ENCODE peak calls at places on chromosomes 4 and X, in four cellular contexts. V is astrocyte, T is mammary epithelial cell, P is H9. Y is an unnamed sample. For H3K4me1 and H4K20me1, the result is how much of the 10 kb centered on the place peaks cover.

GRCh38 chrX:11363069-11363594 is 69.9 kb downstream of the AMELX start:
- DNase-seq in V (no peak), T (no peak), P (no peak), Y (no peak)

GRCh38 chr4:41882622-41883347 is 52.4 kb upstream of the TMEM33 start:
- DNase-seq in V (no peak), T (peak), P (peak), Y (peak)

GRCh38 chrX:18290200-18290599 is 64.3 kb downstream of the SCML2 start:
- DNase-seq in V (no peak), T (no peak), P (no peak), Y (no peak)

GRCh38 chr4:118224239-118224829 is 128.5 kb downstream of the PRSS12 start:
- DNase-seq in V (peak), T (peak), P (no peak), Y (peak)

GRCh38 chr4:57037982-57038604 is 59.4 kb downstream of the POLR2B start:
- DNase-seq in V (no peak), T (peak), P (peak), Y (peak)

GRCh38 chr4:81724925-81725329 is 253.2 kb upstream of the RASGEF1B start:
- DNase-seq in V (no peak), T (peak), P (no peak), Y (peak)

GRCh38 chr4:73501664-73502265 is 20.2 kb downstream of the AFM start:
- DNase-seq in V (no peak), T (no peak), P (no peak), Y (no peak)

GRCh38 chr4:58981828-58982227 is 1871.6 kb upstream of the IGFBP7 start:
- DNase-seq in V (no peak), T (no peak), P (no peak), Y (no peak)

GRCh38 chrX:23066588-23067281 is 67.0 kb downstream of the DDX53 start:
- DNase-seq in V (no peak), T (no peak), P (no peak), Y (no peak)

GRCh38 chr4:158873795-158874359 is 105.1 kb downstream of the FNIP2 start:
- DNase-seq in V (peak), T (peak), P (no peak), Y (peak)

GRCh38 chr4:16439771-16440170 is 213.5 kb upstream of the TAPT1 start:
- DNase-seq in V (no peak), T (no peak), P (no peak), Y (no peak)

GRCh38 chr4:108060686-108061321 is 71.1 kb downstream of the HADH start:
- DNase-seq in V (no peak), T (no peak), P (no peak), Y (no peak)

GRCh38 chr4:180808862-180809261 is 1434.3 kb upstream of the TENM3 start:
- DNase-seq in V (peak), T (no peak), P (no peak), Y (no peak)

GRCh38 chr4:143531773-143532491 is 18.4 kb downstream of the SMARCA5 start:
- DNase-seq in V (no peak), T (no peak), P (no peak), Y (no peak)

GRCh38 chr4:24690436-24690835 is 104.9 kb upstream of the SOD3 start:
- DNase-seq in V (no peak), T (no peak), P (no peak), Y (peak)

GRCh38 chrX:8868070-8868795 is 67.0 kb upstream of the FAM9A start:
- DNase-seq in V (peak), T (peak), P (no peak), Y (peak)

GRCh38 chr4:114277690-114278089 is 298.2 kb upstream of the ARSJ start:
- DNase-seq in V (peak), T (peak), P (no peak), Y (peak)

GRCh38 chrX:1542994-1543725 is 6.2 kb upstream of the P2RY8 start:
- DNase-seq in V (no peak), T (no peak), P (no peak), Y (no peak)

GRCh38 chr4:110046588-110047049 is 133.9 kb downstream of the EGF start:
- DNase-seq in V (peak), T (peak), P (no peak), Y (no peak)

GRCh38 chrX:48540015-48540350 is 469 bp downstream of the TBC1D25 start:
- DNase-seq in V (no peak), T (peak), P (no peak), Y (peak)

GRCh38 chr4:1010522-1011021 is 854 bp upstream of the FGFRL1 start:
- DNase-seq in V (peak), T (peak), P (peak), Y (peak)

GRCh38 chr4:74838746-74839370 is 44.5 kb upstream of the BTC start:
- DNase-seq in V (peak), T (peak), P (no peak), Y (peak)

GRCh38 chr4:86416081-86416480 is 56.2 kb upstream of the MAPK10 start:
- DNase-seq in V (no peak), T (peak), P (no peak), Y (no peak)

DNA sequence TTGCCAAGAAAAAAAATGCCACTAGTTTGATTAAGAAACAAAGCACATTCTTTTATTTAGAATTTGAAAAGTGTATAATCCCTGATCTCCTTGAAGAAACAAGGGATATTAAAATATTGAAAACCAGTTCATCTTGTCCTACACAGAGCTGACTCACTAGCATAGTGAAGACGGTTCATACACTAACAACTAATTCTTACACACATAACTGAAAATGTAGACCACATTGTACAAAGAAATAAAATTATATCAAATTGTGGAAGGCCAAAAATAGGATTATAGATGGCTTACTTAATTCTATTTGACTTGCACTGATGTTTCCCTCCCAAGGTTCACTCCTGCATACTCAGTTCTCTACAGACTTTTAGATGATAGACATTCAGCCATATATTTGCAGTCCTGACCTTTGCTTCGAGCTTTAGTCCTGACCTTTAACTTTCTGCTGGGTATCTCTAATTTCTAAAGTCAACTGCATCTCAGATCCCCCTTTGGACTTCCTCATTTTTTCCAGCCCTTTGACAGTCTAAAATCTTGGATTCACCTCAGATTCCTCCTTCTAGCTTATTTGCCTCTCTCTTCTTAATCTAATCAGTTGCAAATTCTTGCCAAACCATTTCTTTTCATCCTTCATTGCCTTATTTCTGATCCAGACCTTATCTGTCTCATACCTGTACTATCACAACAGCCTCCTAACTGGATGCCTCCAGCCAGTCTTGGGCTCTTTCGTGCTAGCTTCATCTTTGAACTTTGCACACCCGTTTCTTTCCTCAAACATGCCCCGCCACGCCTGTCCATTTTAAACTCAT is 4.5 kb upstream of the WWC2 start:
- DNase-seq in V (no peak), T (peak), P (no peak), Y (peak)
- H3K4me1 ChIP-seq in V (under half), T (under half), P (under half), Y (under half)

DNA sequence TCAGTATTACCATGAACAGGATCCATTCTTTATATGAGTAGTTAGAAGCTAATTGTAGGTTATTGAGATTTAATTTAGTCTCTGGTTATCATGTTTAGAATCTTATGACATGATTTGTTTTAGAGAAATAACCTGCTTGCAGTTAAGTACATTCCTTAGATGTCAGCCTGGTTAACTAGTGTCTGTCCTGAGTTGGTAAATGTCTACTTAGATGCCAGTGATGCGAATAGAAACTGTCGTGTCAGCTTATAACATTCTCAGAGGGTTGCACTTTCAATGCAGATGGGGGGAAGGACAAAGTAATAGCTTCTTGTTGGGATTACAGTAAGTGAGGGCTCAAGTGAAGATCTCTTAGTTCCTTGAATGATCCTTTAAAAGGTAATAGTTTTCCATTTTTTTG is 227.8 kb upstream of the SPRY1 start:
- DNase-seq in V (peak), T (no peak), P (no peak), Y (no peak)
- H4K20me1 ChIP-seq in V (under half), T (under half), P (under half), Y (under half)

GRCh38 chrX:24146283-24146865 is 3.2 kb upstream of the ZFX start:
- DNase-seq in V (no peak), T (no peak), P (no peak), Y (no peak)
- H3K9ac ChIP-seq in V (peak), T (peak), P (no peak), Y (peak)

DNA sequence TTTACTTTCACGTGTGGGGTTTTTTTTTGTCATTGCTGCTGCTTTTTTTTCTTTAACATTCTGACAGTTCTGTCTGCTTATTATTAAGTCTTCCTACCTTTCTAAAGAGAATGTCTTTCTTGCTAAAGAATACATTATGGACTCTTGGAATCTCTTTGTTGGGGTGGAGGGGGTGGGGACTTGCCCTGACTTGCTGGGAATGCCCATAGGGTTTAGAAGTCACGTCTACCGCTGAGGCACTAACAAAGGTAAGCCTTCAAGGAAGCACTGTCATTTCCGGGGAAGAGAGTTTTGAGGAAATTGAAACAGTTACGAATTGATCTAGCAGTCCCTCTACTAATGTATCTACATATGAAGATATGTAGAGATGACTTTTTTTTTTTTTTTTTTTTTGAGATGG is 19.4 kb downstream of the CD99 start:
- DNase-seq in V (no peak), T (peak), P (no peak), Y (peak)
- H3K4me1 ChIP-seq in V (under half), T (under half), P (under half), Y (under half)

DNA sequence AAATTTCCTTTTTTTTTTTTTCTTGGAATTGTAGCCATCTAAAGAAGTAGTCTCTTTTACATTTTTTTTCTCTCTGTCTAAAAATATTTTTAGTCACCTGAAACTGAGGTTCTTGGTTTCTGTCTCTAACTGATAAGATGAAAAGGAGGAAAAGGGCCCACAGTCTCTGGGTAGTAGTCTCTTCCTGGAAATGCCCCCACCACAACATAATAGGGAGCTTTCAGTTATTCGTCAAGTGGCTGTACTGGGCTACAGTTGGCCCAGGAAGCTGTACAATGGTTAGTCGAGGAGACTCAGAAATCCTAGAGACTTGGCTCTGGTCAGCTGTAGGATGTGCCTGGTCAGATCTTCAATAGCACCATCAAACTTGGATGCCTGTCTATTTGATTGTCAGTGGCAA is 163.4 kb downstream of the ACTRT1 start:
- DNase-seq in V (no peak), T (no peak), P (no peak), Y (no peak)
- H4K20me1 ChIP-seq in V (under half), T (under half), P (under half), Y (under half)

DNA sequence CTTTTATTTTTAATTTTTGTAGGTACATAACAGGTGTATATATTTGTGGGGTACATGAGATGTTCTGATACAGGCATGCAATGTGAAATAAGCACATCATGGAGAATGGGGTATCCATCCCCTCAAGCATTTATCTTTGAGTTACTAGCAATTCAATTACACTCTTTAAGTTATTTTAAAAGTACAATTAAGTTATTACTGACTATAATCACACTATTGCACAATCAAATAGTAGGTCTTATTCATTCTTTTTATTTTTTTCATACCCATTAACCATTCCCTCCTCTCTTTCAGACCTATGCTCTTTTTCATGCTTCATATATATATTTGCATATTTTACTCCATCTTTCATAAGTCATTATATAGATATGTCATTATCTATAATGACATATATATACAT is 93.3 kb downstream of the MAGEB5 start:
- DNase-seq in V (no peak), T (no peak), P (no peak), Y (no peak)
- H3K9ac ChIP-seq in V (no peak), T (no peak), P (no peak), Y (no peak)

Y was measured in GM23248.